ENCODE peak calls at places on chromosomes 4 and X, in seven cellular contexts. L is CD4-positive, alpha-beta T cell; Q is fibroblast of lung; T is PC-9; K is H9; J is GM23248; Z is body of pancreas. H is an unnamed sample.

GRCh38 chr4:66169341-66169740 is 499.1 kb upstream of the EPHA5 start:
- DNase-seq in Q (peak), K (no peak), J (peak), Z (no peak), T (peak), L (no peak), H (no peak)

GRCh38 chr4:40575846-40576245 is 53.8 kb downstream of the RBM47 start:
- DNase-seq in T (no peak), J (no peak), Q (no peak), K (no peak), L (no peak), Z (no peak), H (no peak)

GRCh38 chrX:119990995-119991787 is 47.6 kb upstream of the NKAP start:
- DNase-seq in K (peak), L (no peak), J (no peak), Z (peak), T (no peak), Q (no peak), H (no peak)

GRCh38 chr4:124203613-124204284 is 508.8 kb downstream of the ANKRD50 start:
- DNase-seq in T (peak), Z (no peak), Q (peak), K (no peak), L (no peak), J (peak), H (no peak)

GRCh38 chrX:318739-319578 is at the start of gene GTPBP6:
- DNase-seq in K (peak), J (peak), Z (peak), L (peak), Q (peak), T (peak), H (peak)

GRCh38 chr4:8689741-8690140 is 97.2 kb downstream of the CPZ start:
- DNase-seq in K (no peak), L (peak), Q (no peak), J (no peak), Z (no peak), T (no peak), H (peak)

GRCh38 chrX:74449322-74449936 is 28.1 kb downstream of the SLC16A2 start:
- DNase-seq in K (no peak), Z (peak), L (peak), Q (peak), T (peak), J (peak), H (no peak)

GRCh38 chr4:31674313-31674947 is 954.3 kb downstream of the PCDH7 start:
- DNase-seq in Z (peak), K (peak), L (no peak), J (no peak), Q (no peak), T (no peak), H (no peak)

GRCh38 chr4:163193717-163194116 is 27.0 kb upstream of the NAF1 start:
- DNase-seq in K (no peak), Z (no peak), L (no peak), J (no peak), Q (no peak), T (no peak), H (no peak)
- H3K27ac ChIP-seq in K (no peak), Z (no peak), L (no peak), J (no peak), Q (no peak), T (no peak), H (no peak)

GRCh38 chrX:100647095-100647494 is 3.1 kb downstream of the SRPX2 start:
- DNase-seq in Q (peak), Z (no peak), T (no peak), L (no peak), J (peak), K (no peak), H (no peak)

GRCh38 chrX:100642296-100642695 is 1.7 kb upstream of the SRPX2 start:
- DNase-seq in K (no peak), T (peak), Z (no peak), L (no peak), J (no peak), Q (no peak), H (no peak)

GRCh38 chrX:100643212-100643611 is 787 bp upstream of the SRPX2 start:
- DNase-seq in K (no peak), T (no peak), J (no peak), L (no peak), Z (no peak), Q (no peak), H (no peak)

GRCh38 chrX:100645106-100645505 is 1.1 kb downstream of the SRPX2 start:
- DNase-seq in L (no peak), Z (no peak), Q (peak), K (no peak), T (peak), J (peak), H (no peak)

DNA sequence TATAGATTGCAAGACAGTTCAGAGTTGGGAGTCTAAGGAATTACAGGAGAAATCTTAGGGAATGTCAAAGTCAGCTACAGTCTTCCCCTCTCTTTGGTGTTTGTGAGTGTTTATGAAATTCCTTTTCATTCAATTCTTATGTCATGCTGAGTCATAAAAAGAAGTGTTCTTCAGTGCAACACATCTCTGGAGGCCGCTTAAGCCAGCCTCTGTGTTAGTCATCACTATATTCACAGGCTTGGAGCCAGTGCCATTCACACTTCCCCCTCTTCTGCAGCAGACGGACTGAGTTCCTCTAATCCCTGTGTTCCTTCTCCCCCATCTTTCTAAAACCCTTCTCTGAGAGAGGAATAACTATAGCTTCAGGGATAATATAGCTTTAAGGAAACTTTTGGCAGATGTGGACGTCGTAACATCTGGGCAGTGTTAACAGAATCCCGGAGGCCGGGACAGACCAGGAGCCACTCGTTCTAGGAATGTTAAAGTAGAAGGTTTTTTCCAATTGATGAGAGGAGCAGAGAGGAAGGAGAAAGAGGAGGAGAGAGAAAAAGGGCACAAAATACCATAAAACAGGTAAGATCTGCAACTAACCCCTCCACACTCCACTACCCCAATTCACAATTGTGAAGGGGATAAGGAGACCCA is at the start of gene SRPX2:
- DNase-seq in Q (peak), Z (peak), L (no peak), K (no peak), T (peak), J (peak), H (peak)
- H3K27ac ChIP-seq in Q (peak), Z (no peak), L (no peak), K (no peak), T (peak), J (peak), H (peak)

GRCh38 chr4:158168606-158169005 is 4.2 kb downstream of the GASK1B start:
- DNase-seq in Q (no peak), K (no peak), T (no peak), L (no peak), J (no peak), Z (no peak), H (no peak)

GRCh38 chr4:158171456-158171790 is 1.4 kb downstream of the GASK1B start:
- DNase-seq in Q (no peak), J (no peak), Z (no peak), T (no peak), K (no peak), L (no peak), H (peak)

GRCh38 chr4:158170691-158171455 is 2.0 kb downstream of the GASK1B start:
- DNase-seq in J (peak), Z (peak), L (no peak), K (peak), T (no peak), Q (peak), H (no peak)

GRCh38 chr4:158169931-158170690 is 2.7 kb downstream of the GASK1B start:
- DNase-seq in J (peak), Q (peak), L (no peak), T (no peak), K (no peak), Z (peak), H (no peak)

GRCh38 chr4:158169516-158169915 is 3.3 kb downstream of the GASK1B start:
- DNase-seq in Q (peak), K (no peak), J (peak), Z (no peak), T (no peak), L (no peak), H (no peak)
- H3K27ac ChIP-seq in Q (no peak), K (no peak), J (no peak), Z (peak), T (no peak), L (no peak), H (no peak)

GRCh38 chrX:38513087-38513742 is 48.1 kb upstream of the TSPAN7 start:
- DNase-seq in T (no peak), J (no peak), Q (no peak), Z (no peak), L (no peak), K (no peak), H (no peak)
- H3K27ac ChIP-seq in T (no peak), J (no peak), Q (no peak), Z (no peak), L (no peak), K (no peak), H (no peak)

DNA sequence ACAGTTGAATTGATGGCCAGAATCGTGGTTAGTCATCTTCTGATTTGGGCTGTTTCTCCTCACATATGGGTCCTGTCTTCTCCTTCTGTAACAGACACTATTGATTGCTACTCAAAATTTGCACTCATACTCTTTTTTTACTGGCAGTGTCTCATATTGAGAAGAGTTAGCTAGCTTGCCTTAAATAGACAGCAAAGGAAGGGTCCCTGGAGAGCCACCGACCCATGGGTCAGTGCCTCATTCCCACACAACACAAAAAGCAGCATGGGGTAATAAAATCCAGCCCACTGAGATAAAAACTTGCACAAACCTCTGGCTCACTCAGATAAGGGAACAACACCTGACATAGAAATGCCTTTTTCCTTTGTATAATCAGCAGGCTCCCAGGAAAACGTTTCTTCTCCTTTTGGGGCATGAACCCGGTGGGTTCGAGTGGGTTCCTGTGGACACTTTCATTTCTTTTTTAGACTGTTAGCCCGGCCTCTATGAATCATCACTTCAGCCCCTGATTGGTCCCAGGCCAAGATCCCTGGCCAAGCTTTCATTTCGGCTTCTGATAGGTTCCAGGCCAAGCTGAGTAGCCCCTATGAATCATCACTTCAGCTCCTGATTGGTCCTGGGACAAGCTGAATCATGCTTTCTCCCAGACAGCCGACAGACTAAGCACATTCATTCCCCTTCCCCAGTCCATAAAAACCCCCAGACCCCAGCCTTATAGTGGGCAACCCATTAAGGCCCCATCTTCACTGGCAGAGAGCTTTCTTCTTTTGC is 408.1 kb downstream of the DCAF12L2 start:
- DNase-seq in J (no peak), K (no peak), Q (no peak), Z (no peak), L (no peak), T (no peak), H (peak)
- H3K27ac ChIP-seq in J (no peak), K (no peak), Q (no peak), Z (no peak), L (no peak), T (no peak), H (no peak)

GRCh38 chr4:7124643-7125442 is 57.0 kb upstream of the GRPEL1 start:
- DNase-seq in Z (peak), L (no peak), T (no peak), J (peak), K (peak), Q (peak), H (peak)
- H3K27ac ChIP-seq in Z (no peak), L (no peak), T (no peak), J (peak), K (no peak), Q (no peak), H (peak)

GRCh38 chr4:128986019-128986418 is 107.3 kb downstream of the SCLT1 start:
- DNase-seq in K (no peak), Z (no peak), Q (no peak), L (no peak), J (no peak), T (no peak), H (peak)
- H3K27ac ChIP-seq in K (no peak), Z (no peak), Q (no peak), L (no peak), J (no peak), T (no peak), H (no peak)

GRCh38 chrX:38086451-38087215 is 80.3 kb downstream of the SYTL5 start:
- DNase-seq in Q (peak), L (no peak), Z (no peak), K (no peak), J (no peak), T (no peak), H (no peak)
- H3K27ac ChIP-seq in Q (no peak), L (no peak), Z (no peak), K (no peak), J (no peak), T (no peak), H (no peak)

GRCh38 chr4:119032921-119033685 is 102.5 kb upstream of the MYOZ2 start:
- DNase-seq in K (no peak), L (no peak), Q (peak), J (no peak), T (no peak), Z (no peak), H (no peak)
- H3K27ac ChIP-seq in K (no peak), L (no peak), Q (no peak), J (no peak), T (no peak), Z (no peak), H (no peak)